ENCODE peak calls at places on chromosomes 2 and 18, in six cellular contexts. Z is AG08396; W is NCI-H1105 treated with DMSO at 0.1 percent for 48 hours; Y is HCEC 1CT; B is lower lobe of right lung; R is Jurkat, Clone E6-1. M is an unnamed sample.

GRCh38 chr2:11746807-11747459 is 501 bp downstream of the LPIN1 start:
- DNase-seq in Z (no peak), W (peak; percentile 56), Y (peak; percentile 18), B (no peak), R (no peak), M (no peak)

GRCh38 chr2:85787981-85788340 is 34.2 kb downstream of the ATOH8 start:
- DNase-seq in Z (no peak), W (no peak), Y (no peak), B (no peak), R (no peak), M (no peak)

GRCh38 chr2:12050381-12050780 is 303.9 kb downstream of the LPIN1 start:
- DNase-seq in Z (peak; percentile 26), W (no peak), Y (peak; percentile 93), B (no peak), R (no peak), M (no peak)

GRCh38 chr2:36358317-36358659 is 2.7 kb downstream of the CRIM1 start:
- DNase-seq in Z (no peak), W (no peak), Y (peak; percentile 66), B (no peak), R (no peak), M (no peak)

GRCh38 chr2:173855686-173856085 is 109.5 kb downstream of the SP3 start:
- DNase-seq in Z (no peak), W (no peak), Y (no peak), B (no peak), R (no peak), M (no peak)

GRCh38 chr18:26205318-26205717 is 20.9 kb upstream of the TAF4B start:
- DNase-seq in Z (no peak), W (no peak), Y (no peak), B (no peak), R (no peak), M (no peak)

GRCh38 chr2:96550787-96551604 is 14.4 kb downstream of the ARID5A start:
- DNase-seq in Z (no peak), W (no peak), Y (no peak), B (no peak), R (no peak), M (no peak)

GRCh38 chr2:160666019-160666676 is 172.5 kb upstream of the RBMS1 start:
- DNase-seq in Z (peak; percentile 83), W (peak; percentile 68), Y (peak; percentile 97), B (no peak), R (no peak), M (no peak)

GRCh38 chr18:62531078-62531477 is 8.3 kb downstream of the ZCCHC2 start:
- DNase-seq in Z (no peak), W (no peak), Y (no peak), B (no peak), R (no peak), M (no peak)

GRCh38 chr2:227942021-227942420 is 70.6 kb downstream of the DAW1 start:
- DNase-seq in Z (no peak), W (no peak), Y (no peak), B (no peak), R (no peak), M (no peak)

GRCh38 chr2:73899801-73900336 is 7.1 kb downstream of the ACTG2 start:
- DNase-seq in Z (no peak), W (no peak), Y (no peak), B (no peak), R (no peak), M (no peak)

GRCh38 chr2:86224645-86225355 is 25.5 kb downstream of the MRPL35 start:
- DNase-seq in Z (no peak), W (no peak), Y (no peak), B (no peak), R (no peak), M (no peak)

GRCh38 chr2:100761365-100761764 is 58.6 kb upstream of the NPAS2 start:
- DNase-seq in Z (no peak), W (peak; percentile 1), Y (no peak), B (no peak), R (no peak), M (no peak)

GRCh38 chr2:49903471-49903870 is 749.2 kb upstream of the FSHR start:
- DNase-seq in Z (no peak), W (no peak), Y (no peak), B (no peak), R (no peak), M (no peak)

GRCh38 chr2:234375481-234375880 is 121.4 kb downstream of the ARL4C start:
- DNase-seq in Z (no peak), W (no peak), Y (no peak), B (no peak), R (no peak), M (no peak)

GRCh38 chr18:61635901-61636528 is 256.8 kb downstream of the RNF152 start:
- DNase-seq in Z (peak; percentile 54), W (peak; percentile 39), Y (peak; percentile 41), B (peak; percentile 49), R (peak; percentile 29), M (no peak)

GRCh38 chr2:59974051-59974766 is 579.2 kb downstream of the BCL11A start:
- DNase-seq in Z (no peak), W (no peak), Y (no peak), B (no peak), R (peak; percentile 65), M (no peak)

GRCh38 chr2:86470890-86471289 is 29.7 kb downstream of the KDM3A start:
- DNase-seq in Z (no peak), W (no peak), Y (no peak), B (no peak), R (no peak), M (no peak)

GRCh38 chr2:237154050-237154638 is 68.5 kb downstream of the COPS8 start:
- DNase-seq in Z (peak; percentile 46), W (no peak), Y (peak; percentile 56), B (no peak), R (peak; percentile 82), M (no peak)

GRCh38 chr18:76458522-76459311 is 36.3 kb downstream of the ZNF516 start:
- DNase-seq in Z (no peak), W (no peak), Y (no peak), B (peak; percentile 37), R (no peak), M (no peak)

M was measured in D721Med.